ENCODE peak calls at places on chromosomes 3 and 15, in six cellular contexts. N, V, T, G, D and K are unnamed samples.

GRCh38 chr3:168801792-168802191 is 706.1 kb upstream of the GOLIM4 start:
- DNase-seq in N (peak; percentile 76), V (peak; percentile 73), T (no peak), G (no peak), D (no peak), K (no peak)

GRCh38 chr3:38468811-38469210 is 15.1 kb downstream of the ACVR2B start:
- DNase-seq in N (no peak), V (no peak), T (no peak), G (no peak), D (no peak), K (no peak)

GRCh38 chr3:196636369-196637349 is 2.8 kb upstream of the NRROS start:
- DNase-seq in N (no peak), V (peak; percentile 60), T (no peak), G (no peak), D (no peak), K (no peak)

GRCh38 chr15:65512807-65513416 is 4.6 kb downstream of the DPP8 start:
- DNase-seq in N (no peak), V (peak; percentile 75), T (no peak), G (no peak), D (no peak), K (no peak)

GRCh38 chr15:59011262-59011947 is 23.9 kb downstream of the RNF111 start:
- DNase-seq in N (no peak), V (no peak), T (no peak), G (no peak), D (no peak), K (no peak)

GRCh38 chr3:104323226-104323625 is 1043.5 kb upstream of the ALCAM start:
- DNase-seq in N (no peak), V (no peak), T (no peak), G (no peak), D (no peak), K (no peak)

GRCh38 chr15:95635666-95636065 is 694.8 kb upstream of the NR2F2 start:
- DNase-seq in N (no peak), V (no peak), T (no peak), G (no peak), D (no peak), K (no peak)

GRCh38 chr15:45187894-45188830 is at the start of gene SHF:
- DNase-seq in N (no peak), V (peak; percentile 48), T (peak; percentile 95), G (peak; percentile 84), D (no peak), K (peak; percentile 87)

GRCh38 chr15:90002428-90002844 is 1.3 kb downstream of the ZNF710 start:
- DNase-seq in N (peak; percentile 41), V (peak; percentile 70), T (peak; percentile 70), G (peak; percentile 51), D (no peak), K (peak; percentile 62)

GRCh38 chr3:189947948-189948723 is 172.6 kb downstream of the P3H2 start:
- DNase-seq in N (peak; percentile 86), V (peak; percentile 62), T (peak; percentile 41), G (peak; percentile 31), D (no peak), K (peak; percentile 34)

GRCh38 chr15:66149871-66150270 is 103.7 kb downstream of the MEGF11 start:
- DNase-seq in N (no peak), V (no peak), T (peak; percentile 40), G (no peak), D (no peak), K (no peak)

GRCh38 chr15:63933522-63933921 is 99.8 kb upstream of the HERC1 start:
- DNase-seq in N (peak; percentile 53), V (peak; percentile 79), T (no peak), G (no peak), D (peak; percentile 8), K (no peak)

GRCh38 chr15:48644498-48644826 is 1.0 kb downstream of the FBN1 start:
- DNase-seq in N (peak; percentile 24), V (peak; percentile 65), T (no peak), G (no peak), D (no peak), K (no peak)

GRCh38 chr3:46407976-46408375 is 917 bp downstream of the CCRL2 start:
- DNase-seq in N (peak; percentile 24), V (peak; percentile 48), T (no peak), G (no peak), D (no peak), K (no peak)

GRCh38 chr3:123949606-123950005 is 11.4 kb downstream of the CCDC14 start:
- DNase-seq in N (no peak), V (peak; percentile 84), T (no peak), G (no peak), D (no peak), K (no peak)

GRCh38 chr3:186025161-186025560 is 83.7 kb downstream of the ETV5 start:
- DNase-seq in N (no peak), V (peak; percentile 89), T (no peak), G (no peak), D (no peak), K (no peak)

GRCh38 chr15:28002136-28002861 is 96.8 kb downstream of the OCA2 start:
- DNase-seq in N (no peak), V (no peak), T (no peak), G (no peak), D (no peak), K (no peak)

GRCh38 chr3:127152676-127153505 is 40.0 kb upstream of the PRR23E start:
- DNase-seq in N (no peak), V (no peak), T (no peak), G (no peak), D (no peak), K (no peak)

GRCh38 chr15:74191798-74192197 is 10.8 kb downstream of the STRA6 start:
- DNase-seq in N (no peak), V (no peak), T (peak; percentile 71), G (no peak), D (no peak), K (no peak)

GRCh38 chr3:139533781-139534443 is 5.6 kb downstream of the RBP1 start:
- DNase-seq in N (peak; percentile 74), V (peak; percentile 13), T (no peak), G (no peak), D (peak; percentile 69), K (peak; percentile 30)

GRCh38 chr15:40439461-40440299 is 1.1 kb upstream of the BAHD1 start:
- DNase-seq in N (peak; percentile 45), V (peak; percentile 80), T (peak; percentile 77), G (peak; percentile 20), D (no peak), K (peak; percentile 72)

GRCh38 chr3:195908439-195909293 is at the start of gene TNK2:
- DNase-seq in N (peak; percentile 16), V (peak; percentile 67), T (peak; percentile 52), G (peak; percentile 60), D (no peak), K (peak; percentile 63)

GRCh38 chr3:49377483-49377882 is 19.3 kb upstream of the GPX1 start:
- DNase-seq in N (peak; percentile 56), V (peak; percentile 75), T (no peak), G (peak; percentile 73), D (no peak), K (no peak)

GRCh38 chr3:170496868-170497140 is 78.1 kb downstream of the CLDN11 start:
- DNase-seq in N (no peak), V (no peak), T (no peak), G (no peak), D (no peak), K (no peak)

GRCh38 chr3:72722930-72723726 is 125.1 kb downstream of the SHQ1 start:
- DNase-seq in N (peak; percentile 92), V (peak; percentile 70), T (no peak), G (no peak), D (no peak), K (no peak)

GRCh38 chr15:74226761-74227540 is 9.2 kb upstream of the CCDC33 start:
- DNase-seq in N (no peak), V (no peak), T (no peak), G (no peak), D (no peak), K (no peak)

GRCh38 chr3:115699741-115700140 is 76.4 kb downstream of the GAP43 start:
- DNase-seq in N (no peak), V (peak; percentile 67), T (no peak), G (no peak), D (no peak), K (no peak)

GRCh38 chr3:98733055-98733777 is 29.9 kb upstream of the ST3GAL6 start:
- DNase-seq in N (peak; percentile 38), V (peak; percentile 19), T (peak; percentile 67), G (no peak), D (no peak), K (peak; percentile 50)

GRCh38 chr15:74752486-74753395 is 4.1 kb downstream of the CYP1A2 start:
- DNase-seq in N (peak; percentile 65), V (peak; percentile 70), T (no peak), G (no peak), D (no peak), K (no peak)

GRCh38 chr3:190399677-190400076 is 11.7 kb downstream of the CLDN16 start:
- DNase-seq in N (no peak), V (no peak), T (no peak), G (no peak), D (no peak), K (no peak)

GRCh38 chr3:187968883-187969580 is 184.9 kb upstream of the LPP start:
- DNase-seq in N (peak; percentile 47), V (peak; percentile 86), T (no peak), G (no peak), D (no peak), K (peak; percentile 47)

GRCh38 chr3:14138109-14138877 is 13.4 kb downstream of the TMEM43 start:
- DNase-seq in N (no peak), V (no peak), T (no peak), G (no peak), D (no peak), K (no peak)
- H3K27ac ChIP-seq in N (peak overlapping the region; percentile 88), V (no peak overlapping the region), T (no peak overlapping the region), G (no peak overlapping the region), D (no peak overlapping the region), K (no peak overlapping the region)

DNA sequence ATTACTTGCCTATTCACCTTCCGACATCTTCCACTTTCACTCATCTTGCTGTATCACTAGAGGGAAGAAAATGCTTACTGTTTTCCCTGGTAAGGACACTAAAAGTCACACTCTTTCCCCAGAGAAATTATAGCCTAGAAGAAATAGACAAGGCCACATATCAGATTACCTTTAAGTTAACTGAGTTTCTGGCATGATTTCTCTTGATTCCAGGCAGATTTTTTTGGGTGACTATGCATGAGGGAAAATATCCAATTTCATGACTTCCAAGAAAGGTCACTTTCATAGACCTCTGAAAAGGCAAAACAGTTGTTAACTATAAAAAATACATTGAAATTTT is 30.3 kb downstream of the TCF12 start:
- DNase-seq in N (no peak), V (no peak), T (no peak), G (no peak), D (no peak), K (no peak)
- TF ChIP-seq EZH2phosphoT487 in N (no peak), V (no peak), T (no peak), G (no peak), D (no peak), K (no peak)

GRCh38 chr3:197889204-197889930 is 60.6 kb upstream of the RPL35A start:
- DNase-seq in N (peak; percentile 69), V (no peak), T (peak; percentile 62), G (no peak), D (peak; percentile 8), K (peak; percentile 34)
- H3K27ac ChIP-seq in N (peak overlapping the region; percentile 11), V (no peak overlapping the region), T (peak overlapping the region; percentile 53), G (no peak overlapping the region), D (no peak overlapping the region), K (peak overlapping the region; percentile 61)

DNA sequence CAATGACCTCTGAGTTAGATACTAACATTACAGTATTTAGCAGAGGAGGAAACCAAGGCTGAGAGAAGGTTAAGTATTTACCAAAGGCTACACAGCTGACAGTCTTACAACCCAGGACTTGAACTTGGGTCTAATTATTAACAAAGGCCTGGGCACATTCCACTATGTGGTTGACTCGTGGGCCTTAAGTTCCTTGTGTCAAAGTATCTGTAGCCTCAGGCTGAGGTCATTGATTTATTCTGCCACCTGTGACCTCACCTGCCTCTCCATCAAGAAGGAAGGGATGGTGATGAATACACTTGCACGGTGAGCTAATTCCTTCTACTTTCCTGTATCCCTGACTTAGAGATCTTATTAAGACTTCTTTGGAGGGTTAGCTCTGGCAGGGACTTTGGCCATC is 19.8 kb upstream of the LRRC58 start:
- DNase-seq in N (no peak), V (no peak), T (no peak), G (no peak), D (no peak), K (peak; percentile 41)
- TF ChIP-seq EZH2phosphoT487 in N (no peak), V (no peak), T (no peak), G (no peak), D (no peak), K (no peak)